ENCODE peak calls at places on chromosomes 1 and 21, in seven cellular contexts. One of them, this sample, is unnamed.
A peak's percentile ranks its signal among the peaks of the same experiment; 100 is the strongest.

GRCh38 chr1:176741181-176741580 is 278.2 kb downstream of the PAPPA2 start:
- DNase-seq in Panc1: no peak
- DNase-seq in AG04450: no peak
- DNase-seq in endothelial cell of umbilical vein: no peak
- DNase-seq in IMR-90: no peak
- DNase-seq in PC-9: no peak
- DNase-seq in MM.1S: no peak
- DNase-seq in this sample: no peak

GRCh38 chr1:197485790-197486189 is 217.7 kb downstream of the CRB1 start:
- DNase-seq in Panc1: no peak
- DNase-seq in AG04450: no peak
- DNase-seq in endothelial cell of umbilical vein: peak; percentile 43
- DNase-seq in IMR-90: no peak
- DNase-seq in PC-9: peak; percentile 71
- DNase-seq in MM.1S: no peak
- DNase-seq in this sample: no peak

GRCh38 chr1:5727191-5727590 is 265.0 kb downstream of the NPHP4 start:
- DNase-seq in Panc1: no peak
- DNase-seq in AG04450: no peak
- DNase-seq in endothelial cell of umbilical vein: no peak
- DNase-seq in IMR-90: no peak
- DNase-seq in PC-9: no peak
- DNase-seq in MM.1S: no peak
- DNase-seq in this sample: no peak

GRCh38 chr1:156245451-156246232 is 2.2 kb downstream of the PAQR6 start:
- DNase-seq in Panc1: no peak
- DNase-seq in AG04450: no peak
- DNase-seq in endothelial cell of umbilical vein: peak; percentile 31
- DNase-seq in IMR-90: no peak
- DNase-seq in PC-9: no peak
- DNase-seq in MM.1S: no peak
- DNase-seq in this sample: no peak

GRCh38 chr1:53726009-53726600 is 12.9 kb downstream of the GLIS1 start:
- DNase-seq in Panc1: no peak
- DNase-seq in AG04450: no peak
- DNase-seq in endothelial cell of umbilical vein: no peak
- DNase-seq in IMR-90: no peak
- DNase-seq in PC-9: no peak
- DNase-seq in MM.1S: no peak
- DNase-seq in this sample: no peak

GRCh38 chr1:41045740-41046139 is 24.2 kb upstream of the SLFNL1 start:
- DNase-seq in Panc1: no peak
- DNase-seq in AG04450: no peak
- DNase-seq in endothelial cell of umbilical vein: peak; percentile 94
- DNase-seq in IMR-90: peak; percentile 38
- DNase-seq in PC-9: peak; percentile 63
- DNase-seq in MM.1S: no peak
- DNase-seq in this sample: no peak

GRCh38 chr1:85865183-85865582 is 156.9 kb upstream of the ZNHIT6 start:
- DNase-seq in Panc1: no peak
- DNase-seq in AG04450: no peak
- DNase-seq in endothelial cell of umbilical vein: no peak
- DNase-seq in IMR-90: peak; percentile 12
- DNase-seq in PC-9: no peak
- DNase-seq in MM.1S: no peak
- DNase-seq in this sample: no peak

GRCh38 chr1:41726899-41727748 is 191.6 kb downstream of the HIVEP3 start:
- DNase-seq in Panc1: no peak
- DNase-seq in AG04450: no peak
- DNase-seq in endothelial cell of umbilical vein: peak; percentile 61
- DNase-seq in IMR-90: no peak
- DNase-seq in PC-9: no peak
- DNase-seq in MM.1S: peak; percentile 96
- DNase-seq in this sample: no peak

GRCh38 chr1:192274588-192274987 is 42.2 kb upstream of the RGS21 start:
- DNase-seq in Panc1: no peak
- DNase-seq in AG04450: no peak
- DNase-seq in endothelial cell of umbilical vein: no peak
- DNase-seq in IMR-90: no peak
- DNase-seq in PC-9: no peak
- DNase-seq in MM.1S: peak; percentile 75
- DNase-seq in this sample: no peak

GRCh38 chr1:20211511-20211931 is 25.2 kb upstream of the PLA2G2C start:
- DNase-seq in Panc1: no peak
- DNase-seq in AG04450: no peak
- DNase-seq in endothelial cell of umbilical vein: no peak
- DNase-seq in IMR-90: no peak
- DNase-seq in PC-9: peak; percentile 95
- DNase-seq in MM.1S: no peak
- DNase-seq in this sample: no peak

GRCh38 chr1:244757091-244757939 is 78.1 kb upstream of the COX20 start:
- DNase-seq in Panc1: no peak
- DNase-seq in AG04450: no peak
- DNase-seq in endothelial cell of umbilical vein: peak; percentile 8
- DNase-seq in IMR-90: peak; percentile 34
- DNase-seq in PC-9: no peak
- DNase-seq in MM.1S: no peak
- DNase-seq in this sample: no peak

GRCh38 chr21:41974752-41975053 is 20.9 kb upstream of the C2CD2 start:
- DNase-seq in Panc1: no peak
- DNase-seq in AG04450: no peak
- DNase-seq in endothelial cell of umbilical vein: no peak
- DNase-seq in IMR-90: no peak
- DNase-seq in PC-9: no peak
- DNase-seq in MM.1S: no peak
- DNase-seq in this sample: no peak

GRCh38 chr1:149885364-149886111 is 13.8 kb upstream of the BOLA1 start:
- DNase-seq in Panc1: peak; percentile 78
- DNase-seq in AG04450: peak; percentile 20
- DNase-seq in endothelial cell of umbilical vein: peak; percentile 87
- DNase-seq in IMR-90: peak; percentile 84
- DNase-seq in PC-9: peak; percentile 73
- DNase-seq in MM.1S: peak; percentile 92
- DNase-seq in this sample: peak; percentile 66

GRCh38 chr1:220012259-220012658 is 34.0 kb downstream of the EPRS1 start:
- DNase-seq in Panc1: no peak
- DNase-seq in AG04450: no peak
- DNase-seq in endothelial cell of umbilical vein: peak; percentile 77
- DNase-seq in IMR-90: peak; percentile 10
- DNase-seq in PC-9: no peak
- DNase-seq in MM.1S: peak; percentile 28
- DNase-seq in this sample: no peak

GRCh38 chr1:18386591-18386990 is 94.1 kb upstream of the KLHDC7A start:
- DNase-seq in Panc1: no peak
- DNase-seq in AG04450: no peak
- DNase-seq in endothelial cell of umbilical vein: no peak
- DNase-seq in IMR-90: no peak
- DNase-seq in PC-9: no peak
- DNase-seq in MM.1S: no peak
- DNase-seq in this sample: no peak

GRCh38 chr1:207024202-207025143 is 8.1 kb downstream of the C1orf116 start:
- DNase-seq in Panc1: no peak
- DNase-seq in AG04450: no peak
- DNase-seq in endothelial cell of umbilical vein: no peak
- DNase-seq in IMR-90: no peak
- DNase-seq in PC-9: no peak
- DNase-seq in MM.1S: no peak
- DNase-seq in this sample: no peak

GRCh38 chr1:1314678-1315335 is 6.4 kb downstream of the PUSL1 start:
- DNase-seq in Panc1: no peak
- DNase-seq in AG04450: no peak
- DNase-seq in endothelial cell of umbilical vein: no peak
- DNase-seq in IMR-90: no peak
- DNase-seq in PC-9: no peak
- DNase-seq in MM.1S: no peak
- DNase-seq in this sample: no peak

GRCh38 chr1:16321176-16321867 is 31.0 kb downstream of the FBXO42 start:
- DNase-seq in Panc1: no peak
- DNase-seq in AG04450: no peak
- DNase-seq in endothelial cell of umbilical vein: no peak
- DNase-seq in IMR-90: no peak
- DNase-seq in PC-9: no peak
- DNase-seq in MM.1S: no peak
- DNase-seq in this sample: no peak

GRCh38 chr1:231376101-231376500 is 38.0 kb downstream of the SPRTN start:
- DNase-seq in Panc1: no peak
- DNase-seq in AG04450: no peak
- DNase-seq in endothelial cell of umbilical vein: peak; percentile 27
- DNase-seq in IMR-90: peak; percentile 32
- DNase-seq in PC-9: no peak
- DNase-seq in MM.1S: no peak
- DNase-seq in this sample: no peak

GRCh38 chr1:159821171-159821867 is 5.4 kb upstream of the SLAMF8 start:
- DNase-seq in Panc1: no peak
- DNase-seq in AG04450: peak; percentile 7
- DNase-seq in endothelial cell of umbilical vein: no peak
- DNase-seq in IMR-90: peak; percentile 47
- DNase-seq in PC-9: no peak
- DNase-seq in MM.1S: no peak
- DNase-seq in this sample: no peak

GRCh38 chr1:86155807-86156561 is 588 bp downstream of the COL24A1 start:
- DNase-seq in Panc1: no peak
- DNase-seq in AG04450: no peak
- DNase-seq in endothelial cell of umbilical vein: peak; percentile 25
- DNase-seq in IMR-90: peak; percentile 65
- DNase-seq in PC-9: no peak
- DNase-seq in MM.1S: no peak
- DNase-seq in this sample: no peak

GRCh38 chr1:206470692-206471414 is 577 bp downstream of the IKBKE start:
- DNase-seq in Panc1: no peak
- DNase-seq in AG04450: peak; percentile 49
- DNase-seq in endothelial cell of umbilical vein: peak; percentile 72
- DNase-seq in IMR-90: peak; percentile 90
- DNase-seq in PC-9: peak; percentile 32
- DNase-seq in MM.1S: peak; percentile 69
- DNase-seq in this sample: no peak

GRCh38 chr1:221773383-221773782 is 31.5 kb upstream of the DUSP10 start:
- DNase-seq in Panc1: no peak
- DNase-seq in AG04450: no peak
- DNase-seq in endothelial cell of umbilical vein: no peak
- DNase-seq in IMR-90: no peak
- DNase-seq in PC-9: no peak
- DNase-seq in MM.1S: no peak
- DNase-seq in this sample: no peak

GRCh38 chr21:44908496-44908895 is 12.2 kb downstream of the ITGB2 start:
- DNase-seq in Panc1: no peak
- DNase-seq in AG04450: no peak
- DNase-seq in endothelial cell of umbilical vein: no peak
- DNase-seq in IMR-90: no peak
- DNase-seq in PC-9: no peak
- DNase-seq in MM.1S: no peak
- DNase-seq in this sample: no peak

GRCh38 chr1:225318706-225319575 is 108.9 kb downstream of the LBR start:
- DNase-seq in Panc1: peak; percentile 52
- DNase-seq in AG04450: no peak
- DNase-seq in endothelial cell of umbilical vein: peak; percentile 38
- DNase-seq in IMR-90: peak; percentile 36
- DNase-seq in PC-9: peak; percentile 51
- DNase-seq in MM.1S: peak; percentile 65
- DNase-seq in this sample: peak; percentile 7

GRCh38 chr1:218430802-218431201 is 85.7 kb downstream of the TGFB2 start:
- DNase-seq in Panc1: no peak
- DNase-seq in AG04450: no peak
- DNase-seq in endothelial cell of umbilical vein: peak; percentile 85
- DNase-seq in IMR-90: peak; percentile 58
- DNase-seq in PC-9: no peak
- DNase-seq in MM.1S: no peak
- DNase-seq in this sample: no peak

GRCh38 chr21:44766818-44767354 is 34.7 kb downstream of the UBE2G2 start:
- DNase-seq in Panc1: no peak
- DNase-seq in AG04450: no peak
- DNase-seq in endothelial cell of umbilical vein: no peak
- DNase-seq in IMR-90: no peak
- DNase-seq in PC-9: no peak
- DNase-seq in MM.1S: no peak
- DNase-seq in this sample: no peak

GRCh38 chr1:212213754-212214153 is 71.5 kb upstream of the PPP2R5A start:
- DNase-seq in Panc1: no peak
- DNase-seq in AG04450: no peak
- DNase-seq in endothelial cell of umbilical vein: peak; percentile 18
- DNase-seq in IMR-90: no peak
- DNase-seq in PC-9: no peak
- DNase-seq in MM.1S: no peak
- DNase-seq in this sample: no peak
- H3K4me3 ChIP-seq in Panc1: no peak overlapping the region
- H3K4me3 ChIP-seq in AG04450: no peak overlapping the region
- H3K4me3 ChIP-seq in endothelial cell of umbilical vein: no peak overlapping the region
- H3K4me3 ChIP-seq in IMR-90: no peak overlapping the region
- H3K4me3 ChIP-seq in PC-9: no peak overlapping the region
- H3K4me3 ChIP-seq in MM.1S: no peak overlapping the region
- H3K4me3 ChIP-seq in this sample: no peak overlapping the region

GRCh38 chr21:37463083-37463780 is 96.7 kb downstream of the DYRK1A start:
- DNase-seq in Panc1: peak; percentile 48
- DNase-seq in AG04450: peak; percentile 23
- DNase-seq in endothelial cell of umbilical vein: peak; percentile 71
- DNase-seq in IMR-90: peak; percentile 80
- DNase-seq in PC-9: peak; percentile 41
- DNase-seq in MM.1S: peak; percentile 46
- DNase-seq in this sample: peak; percentile 27
- TF ChIP-seq CTCF in Panc1: peak; percentile 73
- TF ChIP-seq CTCF in AG04450: peak; percentile 77
- TF ChIP-seq CTCF in endothelial cell of umbilical vein: peak; percentile 61
- TF ChIP-seq CTCF in IMR-90: peak; percentile 75
- TF ChIP-seq CTCF in PC-9: peak; percentile 77
- TF ChIP-seq CTCF in MM.1S: peak; percentile 84
- TF ChIP-seq CTCF in this sample: peak; percentile 75

GRCh38 chr1:227136210-227136609 is 182.1 kb downstream of the CDC42BPA start:
- DNase-seq in Panc1: no peak
- DNase-seq in AG04450: no peak
- DNase-seq in endothelial cell of umbilical vein: peak; percentile 57
- DNase-seq in IMR-90: peak; percentile 16
- DNase-seq in PC-9: no peak
- DNase-seq in MM.1S: no peak
- DNase-seq in this sample: no peak

GRCh38 chr1:227140376-227140775 is 177.9 kb downstream of the CDC42BPA start:
- DNase-seq in Panc1: no peak
- DNase-seq in AG04450: no peak
- DNase-seq in endothelial cell of umbilical vein: no peak
- DNase-seq in IMR-90: peak; percentile 24
- DNase-seq in PC-9: no peak
- DNase-seq in MM.1S: no peak
- DNase-seq in this sample: no peak

GRCh38 chr1:227131193-227131592 is 187.1 kb downstream of the CDC42BPA start:
- DNase-seq in Panc1: no peak
- DNase-seq in AG04450: peak; percentile 7
- DNase-seq in endothelial cell of umbilical vein: peak; percentile 51
- DNase-seq in IMR-90: peak; percentile 54
- DNase-seq in PC-9: no peak
- DNase-seq in MM.1S: peak; percentile 50
- DNase-seq in this sample: no peak

GRCh38 chr1:227134686-227135314 is 183.5 kb downstream of the CDC42BPA start:
- DNase-seq in Panc1: no peak
- DNase-seq in AG04450: no peak
- DNase-seq in endothelial cell of umbilical vein: peak; percentile 79
- DNase-seq in IMR-90: no peak
- DNase-seq in PC-9: no peak
- DNase-seq in MM.1S: no peak
- DNase-seq in this sample: no peak
- H3K4me3 ChIP-seq in Panc1: no peak overlapping the region
- H3K4me3 ChIP-seq in AG04450: no peak overlapping the region
- H3K4me3 ChIP-seq in endothelial cell of umbilical vein: peak overlapping the region; percentile 41
- H3K4me3 ChIP-seq in IMR-90: no peak overlapping the region
- H3K4me3 ChIP-seq in PC-9: no peak overlapping the region
- H3K4me3 ChIP-seq in MM.1S: no peak overlapping the region
- H3K4me3 ChIP-seq in this sample: no peak overlapping the region

GRCh38 chr1:171213559-171214454 is 28.7 kb downstream of the FMO2 start:
- DNase-seq in Panc1: no peak
- DNase-seq in AG04450: no peak
- DNase-seq in endothelial cell of umbilical vein: no peak
- DNase-seq in IMR-90: no peak
- DNase-seq in PC-9: no peak
- DNase-seq in MM.1S: no peak
- DNase-seq in this sample: no peak
- TF ChIP-seq CTCF in Panc1: peak; percentile 5
- TF ChIP-seq CTCF in AG04450: no peak
- TF ChIP-seq CTCF in endothelial cell of umbilical vein: no peak
- TF ChIP-seq CTCF in IMR-90: no peak
- TF ChIP-seq CTCF in PC-9: no peak
- TF ChIP-seq CTCF in MM.1S: no peak
- TF ChIP-seq CTCF in this sample: no peak